ENCODE peak calls at places on chromosomes 6 and 20, in eight cellular contexts. J is NCI-H1092; U is HT-29; P is left cardiac atrium; M is Daoy; T is CD4-positive, alpha-beta T cell; Y is germinal center; Q is T-helper 2 cell. O is an unnamed sample.

GRCh38 chr6:81787313-81788068 is 35.0 kb upstream of the TENT5A start:
- DNase-seq in Q (no peak), J (no peak), M (no peak), U (no peak), P (no peak), Y (no peak), T (no peak), O (no peak)

GRCh38 chr6:45718901-45719300 is 296.8 kb downstream of the CLIC5 start:
- DNase-seq in U (no peak), Y (no peak), J (no peak), P (no peak), T (no peak), Q (no peak), M (no peak), O (no peak)

GRCh38 chr6:125285353-125285752 is 16.4 kb downstream of the HDDC2 start:
- DNase-seq in Q (no peak), T (no peak), J (no peak), U (no peak), P (no peak), Y (no peak), M (no peak), O (no peak)

GRCh38 chr20:25120462-25120861 is 38.5 kb upstream of the VSX1 start:
- DNase-seq in Y (no peak), P (no peak), M (no peak), J (no peak), Q (no peak), T (no peak), U (no peak), O (no peak)

GRCh38 chr20:3995067-3995748 is 20.1 kb downstream of the RNF24 start:
- DNase-seq in T (no peak), Q (no peak), U (no peak), M (peak; percentile 32), P (no peak), Y (no peak), J (no peak), O (no peak)

GRCh38 chr6:119830494-119831295 is 481.1 kb upstream of the MAN1A1 start:
- DNase-seq in Q (no peak), P (no peak), M (no peak), T (no peak), Y (no peak), U (peak; percentile 40), J (no peak), O (no peak)

GRCh38 chr6:81614292-81614691 is 138.2 kb downstream of the TENT5A start:
- DNase-seq in T (no peak), P (no peak), Q (no peak), J (peak; percentile 20), Y (no peak), M (peak; percentile 67), U (peak; percentile 63), O (no peak)

GRCh38 chr20:25987073-25987927 is 290.6 kb upstream of the ZNF337 start:
- DNase-seq in Q (no peak), P (peak; percentile 61), U (no peak), J (peak; percentile 37), Y (peak; percentile 42), T (peak; percentile 47), M (no peak), O (peak; percentile 42)

GRCh38 chr20:48622421-48622820 is 205.4 kb downstream of the PREX1 start:
- DNase-seq in M (no peak), U (no peak), Y (no peak), T (no peak), P (peak; percentile 16), Q (no peak), J (no peak), O (peak; percentile 28)

GRCh38 chr20:3706774-3707507 is 5.5 kb downstream of the SIGLEC1 start:
- DNase-seq in T (no peak), M (no peak), Y (no peak), P (no peak), Q (no peak), J (no peak), U (no peak), O (no peak)

GRCh38 chr6:41939848-41940758 is 1.5 kb downstream of the CCND3 start:
- DNase-seq in Q (no peak), Y (no peak), T (no peak), U (peak; percentile 35), M (peak; percentile 31), P (peak; percentile 31), J (no peak), O (no peak)

GRCh38 chr6:14068133-14068532 is 49.4 kb upstream of the CD83 start:
- DNase-seq in P (no peak), U (no peak), M (peak; percentile 80), Y (no peak), Q (no peak), J (no peak), T (no peak), O (no peak)

GRCh38 chr6:2817778-2818443 is 23.8 kb downstream of the SERPINB1 start:
- DNase-seq in M (peak; percentile 35), Q (no peak), U (peak; percentile 76), P (no peak), T (no peak), Y (no peak), J (no peak), O (no peak)

GRCh38 chr20:23009636-23010035 is 25.5 kb upstream of the SSTR4 start:
- DNase-seq in M (peak; percentile 19), T (no peak), P (no peak), Y (no peak), Q (no peak), J (no peak), U (peak; percentile 21), O (no peak)

GRCh38 chr6:138162104-138162946 is 586 bp downstream of the ARFGEF3 start:
- DNase-seq in Y (peak; percentile 10), Q (no peak), T (no peak), J (peak; percentile 1), U (peak; percentile 53), P (peak; percentile 28), M (peak; percentile 36), O (no peak)

GRCh38 chr6:14270925-14271791 is 153.6 kb downstream of the CD83 start:
- DNase-seq in P (peak; percentile 45), J (no peak), M (peak; percentile 100), Q (no peak), U (no peak), Y (no peak), T (peak; percentile 18), O (no peak)

GRCh38 chr20:17023811-17024210 is 203.0 kb upstream of the PCSK2 start:
- DNase-seq in J (peak; percentile 24), P (no peak), Q (no peak), M (no peak), U (no peak), T (no peak), Y (no peak), O (no peak)

GRCh38 chr20:51500311-51500710 is 42.2 kb downstream of the NFATC2 start:
- DNase-seq in J (no peak), T (peak; percentile 45), P (no peak), Y (peak; percentile 51), U (no peak), M (no peak), Q (no peak), O (peak; percentile 38)

GRCh38 chr6:137926207-137926731 is 59.2 kb downstream of the TNFAIP3 start:
- DNase-seq in Q (no peak), M (peak; percentile 69), P (no peak), U (peak; percentile 71), T (no peak), J (no peak), Y (no peak), O (no peak)

GRCh38 chr6:43713611-43714310 is 26.2 kb upstream of the MRPS18A start:
- DNase-seq in Q (no peak), Y (peak; percentile 31), T (no peak), P (no peak), U (no peak), J (no peak), M (no peak), O (no peak)

GRCh38 chr6:162165479-162165878 is 562.1 kb downstream of the PRKN start:
- DNase-seq in M (no peak), Q (no peak), J (no peak), P (no peak), Y (no peak), T (no peak), U (no peak), O (no peak)

GRCh38 chr6:149212892-149213786 is 104.4 kb upstream of the TAB2 start:
- DNase-seq in Q (no peak), T (no peak), J (no peak), M (no peak), Y (no peak), U (no peak), P (no peak), O (no peak)

GRCh38 chr6:41674231-41675000 is 36.1 kb downstream of the MDFI start:
- DNase-seq in Q (no peak), Y (no peak), J (no peak), P (peak; percentile 14), U (no peak), T (no peak), M (no peak), O (no peak)

GRCh38 chr20:40393680-40394079 is 295.4 kb downstream of the MAFB start:
- DNase-seq in M (no peak), J (no peak), P (no peak), U (no peak), Q (no peak), Y (no peak), T (no peak), O (no peak)

GRCh38 chr20:57658447-57659130 is 38.4 kb upstream of the ZBP1 start:
- DNase-seq in J (no peak), T (no peak), Y (no peak), M (no peak), U (no peak), P (no peak), Q (no peak), O (no peak)

GRCh38 chr6:160348209-160348551 is at the start of gene SLC22A3:
- DNase-seq in T (no peak), M (no peak), Q (no peak), Y (no peak), P (no peak), U (no peak), J (peak; percentile 71), O (no peak)

O was measured in CD8-positive, alpha-beta memory T cell.